ENCODE peak calls at places on chromosomes 13 and 19, in five cellular contexts. Y, W, Q, P and K are unnamed samples.

GRCh38 chr13:105518086-105518485 is 1017.4 kb downstream of the EFNB2 start:
- DNase-seq in W (no peak), Y (no peak), P (no peak), Q (no peak), K (no peak)

GRCh38 chr13:113793718-113794085 is 34.7 kb downstream of the TMEM255B start:
- DNase-seq in W (no peak), P (no peak), Y (no peak), Q (no peak), K (no peak)

GRCh38 chr19:57719901-57720519 is 7.4 kb downstream of the ZNF671 start:
- DNase-seq in Q (no peak), Y (no peak), W (no peak), P (no peak), K (no peak)

GRCh38 chr13:27869436-27870090 is 50.2 kb upstream of the PDX1 start:
- DNase-seq in Y (no peak), P (no peak), W (no peak), Q (no peak), K (no peak)

GRCh38 chr19:35429698-35430097 is 18.4 kb upstream of the FFAR2 start:
- DNase-seq in Y (no peak), W (peak), P (no peak), Q (no peak), K (no peak)

GRCh38 chr19:45423589-45424190 is at the start of gene ERCC1:
- DNase-seq in P (peak), Y (peak), Q (no peak), W (no peak), K (peak)

GRCh38 chr13:64662887-64663593 is 2567.1 kb downstream of the PCDH9 start:
- DNase-seq in P (no peak), W (no peak), Y (no peak), Q (no peak), K (no peak)

GRCh38 chr13:40060318-40061007 is 405.0 kb downstream of the COG6 start:
- DNase-seq in Y (peak), P (peak), Q (no peak), W (no peak), K (peak)

GRCh38 chr19:16328824-16329482 is 4.3 kb downstream of the KLF2 start:
- DNase-seq in Y (no peak), P (no peak), Q (no peak), W (no peak), K (no peak)

GRCh38 chr19:5339470-5339949 is 1.1 kb downstream of the PTPRS start:
- DNase-seq in W (no peak), Y (no peak), Q (no peak), P (no peak), K (no peak)

GRCh38 chr13:24613755-24614154 is 66.5 kb upstream of the ATP12A start:
- DNase-seq in Y (no peak), Q (no peak), W (no peak), P (no peak), K (no peak)